ENCODE peak calls at places on chromosomes 5 and 9, in four cellular contexts. V is WTC11, Q is HepG2, Z is K562. T is an unnamed sample.
A peak's percentile ranks its signal among the peaks of the same experiment; 100 is the strongest.

GRCh38 chr5:152397581-152397980 is 7.5 kb downstream of the NMUR2 start:
- DNase-seq in V (no peak), Q (no peak), Z (no peak), T (peak; percentile 33)

GRCh38 chr9:109114670-109115069 is 5.1 kb downstream of the TMEM245 start:
- DNase-seq in V (no peak), Q (no peak), Z (no peak), T (no peak)

GRCh38 chr9:130791279-130791894 is 43.7 kb upstream of the ABL1 start:
- DNase-seq in V (no peak), Q (no peak), Z (no peak), T (no peak)

GRCh38 chr5:41794478-41794877 is 75.7 kb downstream of the OXCT1 start:
- DNase-seq in V (no peak), Q (peak; percentile 3), Z (no peak), T (no peak)

GRCh38 chr9:6545017-6545691 is 100.4 kb downstream of the GLDC start:
- DNase-seq in V (no peak), Q (no peak), Z (no peak), T (no peak)

GRCh38 chr9:36924071-36924470 is 110.0 kb downstream of the PAX5 start:
- DNase-seq in V (no peak), Q (peak; percentile 45), Z (no peak), T (peak; percentile 30)

GRCh38 chr9:106846847-106847246 is 16.1 kb upstream of the ZNF462 start:
- DNase-seq in V (no peak), Q (no peak), Z (no peak), T (no peak)

GRCh38 chr9:24516463-24516862 is 29.2 kb downstream of the IZUMO3 start:
- DNase-seq in V (no peak), Q (no peak), Z (no peak), T (no peak)

GRCh38 chr5:43389679-43390329 is 22.4 kb downstream of the CCL28 start:
- DNase-seq in V (peak; percentile 39), Q (peak; percentile 87), Z (peak; percentile 80), T (peak; percentile 40)

GRCh38 chr9:35177520-35177919 is 15.7 kb downstream of the UNC13B start:
- DNase-seq in V (no peak), Q (no peak), Z (no peak), T (no peak)

GRCh38 chr5:125484272-125485002 is 738.0 kb upstream of the ZNF608 start:
- DNase-seq in V (no peak), Q (no peak), Z (no peak), T (no peak)

GRCh38 chr5:31911291-31912265 is 262.5 kb downstream of the GOLPH3 start:
- DNase-seq in V (no peak), Q (no peak), Z (no peak), T (no peak)

GRCh38 chr5:179135006-179135405 is 74.8 kb downstream of the ZNF354C start:
- DNase-seq in V (no peak), Q (no peak), Z (no peak), T (no peak)
- TF ChIP-seq TCF7 in V (no peak), Q (no peak), Z (no peak), T (no peak)

GRCh38 chr5:142017832-142018427 is 5.1 kb upstream of the GNPDA1 start:
- DNase-seq in V (no peak), Q (no peak), Z (no peak), T (peak; percentile 50)
- TF ChIP-seq TCF7 in V (no peak), Q (no peak), Z (no peak), T (no peak)

DNA sequence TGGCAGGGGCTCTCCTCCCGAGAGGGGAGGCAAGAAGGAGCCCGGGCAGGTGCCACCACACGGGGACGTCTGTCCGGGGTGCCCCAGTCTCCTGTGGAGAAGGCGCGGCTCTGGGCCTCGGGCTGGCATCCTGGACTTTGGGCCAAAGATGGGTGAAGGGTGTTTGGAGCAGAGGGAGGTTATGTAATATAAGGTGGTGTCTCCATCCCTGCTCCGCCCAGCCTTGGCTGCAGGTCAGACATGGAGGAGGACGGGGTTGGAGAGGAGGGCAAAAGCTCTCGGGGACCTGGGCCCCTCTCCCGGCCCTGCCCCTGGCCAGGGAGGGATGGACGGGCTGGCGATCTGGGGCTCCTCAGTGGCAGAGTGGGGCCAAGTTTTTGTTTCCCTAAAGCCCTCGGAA is 1.2 kb upstream of the SOHLH1 start:
- DNase-seq in V (no peak), Q (no peak), Z (no peak), T (no peak)
- TF ChIP-seq TCF7 in V (no peak), Q (no peak), Z (no peak), T (no peak)

DNA sequence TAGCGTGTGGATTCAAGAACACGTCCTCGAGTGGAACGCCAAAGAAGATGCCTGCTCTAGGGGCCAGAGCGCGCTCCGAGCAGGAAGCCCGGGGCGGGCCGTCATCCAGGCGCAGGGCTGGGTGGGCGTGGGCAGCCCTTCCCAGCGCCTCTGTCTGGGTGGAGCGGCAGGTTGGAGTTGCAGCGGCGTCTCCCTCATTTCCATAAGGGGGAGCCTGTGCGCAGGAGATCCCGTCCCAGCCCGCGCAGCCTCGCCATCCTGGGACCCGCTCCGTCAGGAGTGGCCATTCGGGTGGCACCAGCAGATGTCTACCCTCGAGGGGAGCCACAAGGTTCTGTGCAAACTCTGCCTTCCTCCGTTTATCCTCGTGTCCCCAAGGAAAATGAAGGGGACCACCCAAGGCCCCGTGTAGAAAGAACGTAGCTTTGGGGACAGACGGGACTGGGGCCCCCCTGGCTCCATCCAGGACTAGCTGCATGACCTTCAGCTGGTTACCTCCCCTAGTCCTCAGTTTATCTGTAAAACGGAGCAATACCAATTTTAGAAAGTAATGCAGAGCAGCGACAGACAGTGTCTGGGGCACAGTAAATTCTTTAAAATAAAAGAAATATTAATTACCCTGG is 155.5 kb upstream of the SMIM23 start:
- DNase-seq in V (peak; percentile 77), Q (no peak), Z (peak; percentile 34), T (no peak)
- TF ChIP-seq TCF7 in V (no peak), Q (no peak), Z (no peak), T (no peak)

DNA sequence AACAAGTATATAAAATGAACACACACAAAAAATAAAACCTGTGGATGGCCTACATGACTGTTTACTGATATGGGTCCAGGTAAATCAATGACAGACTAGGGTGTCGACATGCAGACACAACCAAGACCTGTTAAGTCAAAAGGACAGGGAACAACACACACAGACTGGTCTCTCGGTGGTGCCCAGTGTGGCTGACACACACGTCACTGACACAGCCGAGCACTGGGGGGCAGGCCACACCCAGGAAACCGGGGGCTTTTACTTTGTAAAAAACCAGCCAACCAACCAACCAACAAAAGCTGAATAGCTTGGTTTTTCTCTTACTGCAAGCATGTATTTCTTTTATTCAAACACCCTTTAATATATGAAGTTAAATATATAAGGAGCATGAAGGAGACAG is 5.0 kb downstream of the FAM163B start:
- DNase-seq in V (no peak), Q (peak; percentile 10), Z (no peak), T (no peak)
- TF ChIP-seq TCF7 in V (no peak), Q (no peak), Z (no peak), T (no peak)